ENCODE peak calls at places on chromosomes 12 and 14, in ten cellular contexts. B is heart left ventricle, R is right lobe of liver, Q is adrenal gland, G is vagina, H is transverse colon, A is ovary, O is stomach, L is HepG2, U is Peyer's patch. T is an unnamed sample.

GRCh38 chr14:49688701-49689030 is 652 bp upstream of the POLE2 start:
- DNase-seq in B (no peak), R (no peak), Q (no peak), G (no peak), H (no peak), A (no peak), O (no peak), L (no peak), U (no peak), T (no peak)

GRCh38 chr12:50224026-50224692 is 57.0 kb upstream of the CERS5 start:
- DNase-seq in B (no peak), R (no peak), Q (peak), G (no peak), H (peak), A (no peak), O (peak), L (peak), U (no peak), T (peak)

GRCh38 chr12:105850103-105850968 is 288.4 kb downstream of the NUAK1 start:
- DNase-seq in B (no peak), R (no peak), Q (no peak), G (no peak), H (no peak), A (no peak), O (no peak), L (no peak), U (no peak), T (no peak)

GRCh38 chr14:104345316-104346111 is 207.1 kb downstream of the KIF26A start:
- DNase-seq in B (no peak), R (no peak), Q (no peak), G (no peak), H (no peak), A (no peak), O (peak), L (no peak), U (no peak), T (no peak)

GRCh38 chr12:89706551-89707348 is 1.9 kb downstream of the ATP2B1 start:
- DNase-seq in B (peak), R (peak), Q (peak), G (no peak), H (no peak), A (no peak), O (no peak), L (no peak), U (peak), T (no peak)

GRCh38 chr12:10623131-10623530 is 9.7 kb upstream of the MAGOHB start:
- DNase-seq in B (no peak), R (no peak), Q (no peak), G (no peak), H (no peak), A (no peak), O (no peak), L (no peak), U (no peak), T (no peak)

GRCh38 chr12:127723236-127723635 is 543.7 kb upstream of the TMEM132C start:
- DNase-seq in B (no peak), R (no peak), Q (no peak), G (no peak), H (no peak), A (no peak), O (no peak), L (no peak), U (no peak), T (no peak)

GRCh38 chr12:103731539-103731938 is 109.5 kb downstream of the NT5DC3 start:
- DNase-seq in B (no peak), R (no peak), Q (no peak), G (no peak), H (no peak), A (no peak), O (no peak), L (no peak), U (no peak), T (no peak)

GRCh38 chr14:51653096-51653814 is 1.5 kb downstream of the FRMD6 start:
- DNase-seq in B (no peak), R (no peak), Q (peak), G (no peak), H (no peak), A (no peak), O (no peak), L (no peak), U (no peak), T (no peak)

GRCh38 chr12:104524026-104524425 is 67.3 kb downstream of the CHST11 start:
- DNase-seq in B (no peak), R (no peak), Q (no peak), G (no peak), H (no peak), A (no peak), O (no peak), L (no peak), U (no peak), T (no peak)

GRCh38 chr14:34604990-34605389 is 25.0 kb downstream of the SNX6 start:
- DNase-seq in B (no peak), R (no peak), Q (no peak), G (no peak), H (no peak), A (no peak), O (no peak), L (no peak), U (no peak), T (no peak)

GRCh38 chr14:93924592-93925355 is 2.4 kb upstream of the FAM181A start:
- DNase-seq in B (no peak), R (no peak), Q (no peak), G (no peak), H (no peak), A (no peak), O (no peak), L (no peak), U (no peak), T (no peak)

GRCh38 chr14:91872011-91872476 is 4.7 kb upstream of the TC2N start:
- DNase-seq in B (no peak), R (no peak), Q (no peak), G (no peak), H (no peak), A (no peak), O (peak), L (peak), U (peak), T (peak)

GRCh38 chr12:94754653-94755052 is 104.3 kb upstream of the TMCC3 start:
- DNase-seq in B (no peak), R (no peak), Q (no peak), G (no peak), H (no peak), A (no peak), O (no peak), L (no peak), U (no peak), T (no peak)

GRCh38 chr12:121443193-121443829 is 43.4 kb downstream of the RNF34 start:
- DNase-seq in B (peak), R (peak), Q (peak), G (no peak), H (peak), A (peak), O (peak), L (peak), U (peak), T (peak)

GRCh38 chr12:22551624-22552023 is 7.3 kb upstream of the C2CD5 start:
- DNase-seq in B (no peak), R (no peak), Q (no peak), G (no peak), H (no peak), A (no peak), O (no peak), L (no peak), U (no peak), T (no peak)

GRCh38 chr12:59491877-59492276 is 104.0 kb upstream of the SLC16A7 start:
- DNase-seq in B (no peak), R (no peak), Q (no peak), G (no peak), H (no peak), A (no peak), O (no peak), L (no peak), U (no peak), T (no peak)

GRCh38 chr12:50572275-50572674 is 67.5 kb downstream of the DIP2B start:
- DNase-seq in B (no peak), R (no peak), Q (peak), G (no peak), H (no peak), A (no peak), O (no peak), L (peak), U (no peak), T (no peak)

GRCh38 chr12:74552201-74552600 is 14.6 kb downstream of the ATXN7L3B start:
- DNase-seq in B (no peak), R (no peak), Q (no peak), G (no peak), H (no peak), A (no peak), O (no peak), L (no peak), U (no peak), T (no peak)

GRCh38 chr14:95664546-95664945 is 21.7 kb upstream of the TCL1B start:
- DNase-seq in B (no peak), R (no peak), Q (no peak), G (no peak), H (no peak), A (no peak), O (no peak), L (no peak), U (peak), T (no peak)

GRCh38 chr12:124442772-124443445 is 124.5 kb downstream of the NCOR2 start:
- DNase-seq in B (no peak), R (no peak), Q (no peak), G (no peak), H (no peak), A (no peak), O (no peak), L (no peak), U (no peak), T (no peak)

GRCh38 chr12:120234643-120235368 is 30.7 kb downstream of the PXN start:
- DNase-seq in B (peak), R (peak), Q (peak), G (no peak), H (peak), A (no peak), O (peak), L (peak), U (peak), T (peak)

GRCh38 chr12:58285551-58285950 is 344.2 kb downstream of the ATP23 start:
- DNase-seq in B (no peak), R (no peak), Q (no peak), G (no peak), H (no peak), A (no peak), O (no peak), L (no peak), U (no peak), T (no peak)

GRCh38 chr14:21106506-21107359 is 5.9 kb downstream of the TMEM253 start:
- DNase-seq in B (peak), R (peak), Q (peak), G (no peak), H (peak), A (peak), O (peak), L (peak), U (peak), T (peak)

GRCh38 chr12:63955831-63956685 is 111.6 kb downstream of the SRGAP1 start:
- DNase-seq in B (peak), R (no peak), Q (peak), G (no peak), H (no peak), A (peak), O (no peak), L (no peak), U (no peak), T (peak)

GRCh38 chr14:24403294-24404013 is 4.7 kb downstream of the NYNRIN start:
- DNase-seq in B (peak), R (no peak), Q (no peak), G (no peak), H (no peak), A (peak), O (peak), L (no peak), U (no peak), T (no peak)

GRCh38 chr12:99281277-99281676 is 366.3 kb upstream of the GARIN6 start:
- DNase-seq in B (no peak), R (no peak), Q (no peak), G (no peak), H (no peak), A (no peak), O (no peak), L (no peak), U (no peak), T (no peak)

GRCh38 chr12:54074308-54074707 is 20.7 kb downstream of the HOXC4 start:
- DNase-seq in B (no peak), R (no peak), Q (no peak), G (no peak), H (no peak), A (no peak), O (no peak), L (no peak), U (no peak), T (no peak)
- TF ChIP-seq POLR2A in B (no peak), R (no peak), Q (no peak), G (no peak), H (no peak), A (no peak), O (no peak), L (no peak), U (no peak), T (no peak)

GRCh38 chr12:76920182-76921014 is 41.6 kb upstream of the CSRP2 start:
- DNase-seq in B (no peak), R (no peak), Q (no peak), G (no peak), H (no peak), A (no peak), O (no peak), L (no peak), U (no peak), T (no peak)

GRCh38 chr12:76922821-76923315 is 44.0 kb upstream of the CSRP2 start:
- DNase-seq in B (no peak), R (no peak), Q (no peak), G (no peak), H (no peak), A (no peak), O (no peak), L (no peak), U (no peak), T (no peak)

GRCh38 chr12:76919388-76920181 is 40.8 kb upstream of the CSRP2 start:
- DNase-seq in B (no peak), R (no peak), Q (no peak), G (no peak), H (no peak), A (no peak), O (no peak), L (no peak), U (no peak), T (no peak)

GRCh38 chr12:76921891-76922664 is 43.3 kb upstream of the CSRP2 start:
- DNase-seq in B (no peak), R (no peak), Q (no peak), G (no peak), H (no peak), A (no peak), O (no peak), L (no peak), U (no peak), T (no peak)

GRCh38 chr12:76921072-76921471 is 42.3 kb upstream of the CSRP2 start:
- DNase-seq in B (no peak), R (no peak), Q (no peak), G (no peak), H (no peak), A (no peak), O (no peak), L (no peak), U (no peak), T (no peak)
- H3K4me3 ChIP-seq in B (no peak), R (no peak), Q (no peak), G (no peak), H (no peak), A (no peak), O (no peak), L (no peak), U (no peak), T (no peak)

GRCh38 chr12:31732926-31733548 is 4.2 kb upstream of the AMN1 start:
- DNase-seq in B (no peak), R (no peak), Q (no peak), G (no peak), H (no peak), A (no peak), O (no peak), L (peak), U (no peak), T (no peak)
- TF ChIP-seq POLR2A in B (no peak), R (no peak), Q (no peak), G (no peak), H (no peak), A (no peak), O (no peak), L (no peak), U (peak), T (no peak)

GRCh38 chr14:68842298-68842697 is 49.4 kb upstream of the ZFP36L1 start:
- DNase-seq in B (no peak), R (no peak), Q (no peak), G (no peak), H (no peak), A (no peak), O (no peak), L (no peak), U (no peak), T (no peak)

GRCh38 chr14:68841030-68841809 is 48.4 kb upstream of the ZFP36L1 start:
- DNase-seq in B (no peak), R (no peak), Q (no peak), G (no peak), H (no peak), A (no peak), O (no peak), L (no peak), U (no peak), T (no peak)

GRCh38 chr14:68844210-68844545 is 51.3 kb upstream of the ZFP36L1 start:
- DNase-seq in B (no peak), R (no peak), Q (no peak), G (no peak), H (no peak), A (no peak), O (no peak), L (no peak), U (no peak), T (no peak)

GRCh38 chr14:68846466-68846865 is 53.6 kb upstream of the ZFP36L1 start:
- DNase-seq in B (no peak), R (no peak), Q (no peak), G (no peak), H (no peak), A (no peak), O (no peak), L (no peak), U (no peak), T (no peak)

DNA sequence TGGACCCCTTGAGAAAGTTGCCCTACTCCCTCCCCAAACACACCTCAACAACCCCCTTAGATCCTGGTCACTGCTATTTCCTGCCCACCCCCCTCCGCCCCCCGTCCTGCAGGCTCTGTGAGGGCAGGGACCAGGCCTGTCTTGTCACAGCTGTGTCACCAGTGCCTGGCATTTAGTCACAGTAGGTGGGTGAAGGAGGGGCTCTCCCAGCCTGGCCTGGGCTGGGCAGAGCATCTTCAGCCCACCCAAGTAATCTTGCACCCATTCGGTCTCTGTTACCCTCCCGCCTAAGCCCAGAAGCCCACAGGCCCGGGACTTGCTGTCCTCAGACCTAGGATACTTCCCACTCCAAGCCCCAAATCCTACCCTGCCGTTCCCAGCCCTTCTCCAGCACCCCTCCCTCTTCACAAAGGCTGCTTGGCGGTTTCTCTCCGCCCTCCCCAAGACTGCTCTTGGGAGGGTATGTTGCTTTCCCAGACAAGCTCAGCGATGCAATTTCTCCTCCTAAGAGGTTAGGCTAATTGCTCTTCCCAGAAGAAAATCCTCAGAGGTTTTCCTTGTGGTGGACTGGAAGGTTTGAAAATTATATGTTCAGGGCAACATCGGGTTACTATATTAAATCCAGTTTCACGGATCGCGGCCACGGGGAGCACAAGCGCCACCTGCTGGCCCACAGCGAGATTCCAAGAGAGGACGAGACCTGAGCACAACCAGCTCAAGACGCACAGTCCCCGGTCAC is 50.8 kb upstream of the ZFP36L1 start:
- DNase-seq in B (peak), R (peak), Q (peak), G (no peak), H (peak), A (peak), O (peak), L (no peak), U (peak), T (peak)
- H3K4me3 ChIP-seq in B (peak), R (peak), Q (no peak), G (peak), H (no peak), A (peak), O (peak), L (peak), U (peak), T (peak)

DNA sequence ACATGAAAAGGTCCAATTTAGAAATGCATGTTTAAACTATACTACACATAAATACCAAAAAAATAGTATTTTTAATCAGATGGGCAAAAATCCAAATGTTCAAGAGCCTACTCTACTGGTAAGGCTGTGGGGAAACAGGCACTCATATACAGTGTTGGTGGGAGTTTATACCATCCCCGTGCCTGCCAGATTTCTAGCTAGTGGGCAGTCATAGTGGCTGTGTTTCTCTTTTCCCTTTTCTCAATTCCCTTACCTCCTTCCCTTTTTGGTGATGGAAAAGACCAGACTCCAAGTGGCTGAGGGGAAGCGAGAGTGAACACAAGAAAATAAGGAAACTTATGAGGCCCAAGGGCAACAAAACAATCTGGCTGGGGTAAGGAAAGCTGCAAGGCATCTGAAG is 14.7 kb downstream of the ZNF641 start:
- DNase-seq in B (no peak), R (no peak), Q (no peak), G (no peak), H (no peak), A (no peak), O (no peak), L (no peak), U (no peak), T (no peak)
- TF ChIP-seq POLR2A in B (no peak), R (no peak), Q (no peak), G (no peak), H (no peak), A (no peak), O (no peak), L (no peak), U (no peak), T (no peak)

DNA sequence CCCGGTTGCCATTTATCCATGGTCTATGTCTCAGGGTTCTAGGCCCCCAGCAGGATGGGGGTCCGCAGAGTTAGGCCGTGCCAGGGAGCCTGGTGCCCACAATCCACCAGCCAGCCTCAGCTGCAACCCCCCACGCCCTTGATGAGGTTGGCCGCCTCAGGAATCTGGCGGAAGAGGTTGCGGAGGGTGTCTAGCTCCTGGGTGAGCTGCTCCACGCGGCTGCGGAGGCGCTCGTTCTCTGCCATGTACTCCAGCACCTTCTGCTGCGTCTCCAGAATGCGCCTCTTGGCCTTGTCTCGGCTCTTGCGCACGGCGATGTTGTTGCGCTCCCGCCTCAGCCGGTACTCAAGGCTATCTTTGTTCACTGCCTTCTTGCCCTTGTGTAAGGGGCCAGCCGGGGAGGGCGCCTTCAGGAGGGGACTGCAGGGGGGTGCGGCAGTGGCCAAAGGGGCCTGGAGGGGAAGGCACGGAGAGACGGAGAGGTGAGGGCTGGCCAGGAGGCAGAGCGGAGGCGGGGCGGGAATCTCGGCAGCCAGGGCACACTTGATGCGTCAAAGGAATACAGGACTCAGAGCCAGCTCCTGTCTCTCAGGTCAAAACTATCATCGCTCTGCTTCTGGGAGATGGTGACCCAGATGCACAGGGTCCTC is 1.6 kb downstream of the CEBPE start:
- DNase-seq in B (no peak), R (no peak), Q (no peak), G (no peak), H (no peak), A (no peak), O (no peak), L (no peak), U (no peak), T (no peak)
- H3K4me3 ChIP-seq in B (peak), R (no peak), Q (no peak), G (no peak), H (no peak), A (no peak), O (no peak), L (no peak), U (no peak), T (no peak)